ENCODE peak calls at places on chromosomes 16 and 17, in five cellular contexts. Y is T-helper 9 cell, J is fibroblast of lung, T is NCI-H187 treated with DMSO at 0.1 percent for 48 hours, S is iris pigment epithelial cell. H is an unnamed sample.

GRCh38 chr16:31505483-31505882 is 2.7 kb downstream of the RUSF1 start:
- DNase-seq in Y (no peak), J (no peak), T (no peak), S (no peak), H (no peak)

GRCh38 chr17:49616546-49617205 is 41.0 kb downstream of the NXPH3 start:
- DNase-seq in Y (no peak), J (peak; percentile 93), T (no peak), S (no peak), H (no peak)

GRCh38 chr17:1563786-1564613 is 1.4 kb upstream of the PITPNA start:
- DNase-seq in Y (no peak), J (no peak), T (no peak), S (no peak), H (no peak)

GRCh38 chr16:84650062-84650991 is 2.0 kb downstream of the KLHL36 start:
- DNase-seq in Y (no peak), J (peak; percentile 23), T (no peak), S (peak; percentile 77), H (no peak)

GRCh38 chr16:86229866-86230656 is 280.3 kb upstream of the FOXF1 start:
- DNase-seq in Y (no peak), J (no peak), T (no peak), S (no peak), H (no peak)

GRCh38 chr17:77247609-77248008 is 106.8 kb downstream of the SEC14L1 start:
- DNase-seq in Y (no peak), J (no peak), T (no peak), S (no peak), H (no peak)

GRCh38 chr16:82061861-82062525 is 26.9 kb downstream of the HSD17B2 start:
- DNase-seq in Y (no peak), J (peak; percentile 25), T (no peak), S (peak; percentile 47), H (peak; percentile 46)

GRCh38 chr17:3848229-3848628 is 2.2 kb upstream of the NCBP3 start:
- DNase-seq in Y (no peak), J (no peak), T (no peak), S (no peak), H (no peak)

GRCh38 chr17:80308672-80309517 is 48.2 kb downstream of the RNF213 start:
- DNase-seq in Y (no peak), J (no peak), T (no peak), S (no peak), H (no peak)

GRCh38 chr17:64001763-64002529 is 3.8 kb downstream of the PRR29 start:
- DNase-seq in Y (no peak), J (no peak), T (no peak), S (peak; percentile 36), H (no peak)

GRCh38 chr16:77782694-77783093 is 5.7 kb upstream of the VAT1L start:
- DNase-seq in Y (no peak), J (peak; percentile 48), T (no peak), S (peak; percentile 62), H (no peak)

GRCh38 chr17:27294689-27295630 is 1.0 kb downstream of the WSB1 start:
- DNase-seq in Y (peak; percentile 16), J (peak; percentile 94), T (peak; percentile 49), S (peak; percentile 87), H (peak; percentile 67)

GRCh38 chr17:75318615-75319222 is 29.5 kb upstream of the SLC25A19 start:
- DNase-seq in Y (no peak), J (no peak), T (no peak), S (no peak), H (no peak)

GRCh38 chr16:48503779-48504178 is 106.2 kb downstream of the N4BP1 start:
- DNase-seq in Y (no peak), J (peak; percentile 92), T (no peak), S (peak; percentile 77), H (no peak)

GRCh38 chr17:11986939-11987329 is 10.3 kb downstream of the ZNF18 start:
- DNase-seq in Y (no peak), J (peak; percentile 71), T (no peak), S (peak; percentile 57), H (no peak)

GRCh38 chr17:82238562-82239201 is 9.8 kb downstream of the SLC16A3 start:
- DNase-seq in Y (peak; percentile 68), J (peak; percentile 76), T (no peak), S (peak; percentile 95), H (peak; percentile 82)

GRCh38 chr17:80068301-80069160 is 32.1 kb downstream of the CCDC40 start:
- DNase-seq in Y (no peak), J (peak; percentile 82), T (no peak), S (peak; percentile 88), H (no peak)

GRCh38 chr16:85369741-85370528 is 243.2 kb upstream of the GSE1 start:
- DNase-seq in Y (peak; percentile 36), J (no peak), T (no peak), S (no peak), H (peak; percentile 83)

GRCh38 chr16:80670170-80670865 is 129.5 kb downstream of the DYNLRB2 start:
- DNase-seq in Y (no peak), J (no peak), T (no peak), S (no peak), H (no peak)

GRCh38 chr17:41178843-41179616 is 1.0 kb upstream of the KRTAP4-2 start:
- DNase-seq in Y (no peak), J (no peak), T (no peak), S (no peak), H (no peak)

H was measured in GM20000.